ENCODE peak calls at places on chromosomes 4 and X, in ten cellular contexts. L, T, O, B, X, Y, W, V, I and D are unnamed samples. For H3K27me3 and H3K4me1, the result is how much of the 10 kb centered on the place peaks cover.

GRCh38 chr4:64581422-64581821 is 172.2 kb upstream of the TECRL start:
- DNase-seq in B (no peak), L (no peak), O (no peak), W (no peak), X (peak), V (no peak), Y (peak), I (peak), T (no peak), D (peak)

GRCh38 chrX:124260845-124261244 is 71.6 kb upstream of the TEX13D start:
- DNase-seq in W (no peak), B (no peak), V (no peak), O (no peak), T (no peak), X (no peak), I (no peak), Y (no peak), L (no peak), D (no peak)

GRCh38 chr4:165748321-165748720 is 124.7 kb upstream of the TLL1 start:
- DNase-seq in I (no peak), Y (no peak), L (no peak), W (no peak), V (no peak), O (no peak), X (no peak), T (no peak), B (no peak), D (no peak)

GRCh38 chr4:8770518-8771257 is 101.0 kb downstream of the HMX1 start:
- DNase-seq in Y (no peak), V (no peak), B (no peak), T (peak), I (no peak), X (no peak), O (no peak), W (no peak), L (no peak), D (no peak)

GRCh38 chr4:100421356-100421978 is 96.4 kb downstream of the EMCN start:
- DNase-seq in I (no peak), X (peak), T (no peak), O (no peak), W (no peak), B (no peak), V (no peak), Y (peak), L (no peak), D (peak)

GRCh38 chr4:53196872-53197759 is 168.7 kb downstream of the SCFD2 start:
- DNase-seq in W (no peak), I (no peak), T (no peak), Y (peak), L (no peak), X (peak), B (no peak), O (no peak), V (no peak), D (peak)

GRCh38 chr4:30619679-30620078 is 100.5 kb upstream of the PCDH7 start:
- DNase-seq in X (no peak), T (no peak), I (no peak), W (no peak), L (no peak), O (no peak), V (no peak), Y (peak), B (no peak), D (no peak)

GRCh38 chrX:136584545-136584944 is 52.5 kb downstream of the VGLL1 start:
- DNase-seq in X (no peak), B (no peak), O (no peak), T (no peak), W (no peak), V (no peak), I (no peak), Y (no peak), L (no peak), D (no peak)

GRCh38 chr4:52244103-52244772 is 193.1 kb downstream of the SPATA18 start:
- DNase-seq in Y (no peak), L (no peak), V (no peak), X (no peak), O (no peak), I (no peak), W (no peak), T (no peak), B (no peak), D (no peak)

GRCh38 chr4:138090145-138090917 is 151.8 kb downstream of the SLC7A11 start:
- DNase-seq in X (peak), Y (peak), O (no peak), T (no peak), W (no peak), L (peak), I (peak), V (peak), B (peak), D (peak)

GRCh38 chr4:138051157-138051556 is 191.0 kb downstream of the SLC7A11 start:
- DNase-seq in V (no peak), L (no peak), B (no peak), X (peak), O (no peak), I (no peak), Y (peak), W (no peak), T (no peak), D (peak)

GRCh38 chr4:15653864-15654391 is 1.2 kb downstream of the FBXL5 start:
- DNase-seq in Y (peak), B (no peak), T (no peak), I (peak), L (no peak), W (no peak), V (no peak), O (no peak), X (peak), D (no peak)

GRCh38 chr4:10593130-10593529 is 91.4 kb downstream of the CLNK start:
- DNase-seq in V (no peak), I (no peak), B (no peak), X (no peak), O (no peak), T (no peak), W (no peak), L (no peak), Y (no peak), D (no peak)

GRCh38 chrX:148580016-148580415 is 79.6 kb downstream of the AFF2 start:
- DNase-seq in V (no peak), T (no peak), L (no peak), W (no peak), B (no peak), I (no peak), O (no peak), X (no peak), Y (peak), D (no peak)

GRCh38 chr4:1473718-1474117 is 67.5 kb upstream of the NKX1-1 start:
- DNase-seq in V (no peak), L (no peak), Y (no peak), X (no peak), T (peak), W (no peak), O (no peak), B (no peak), I (no peak), D (no peak)

GRCh38 chrX:42902513-42902912 is 124.5 kb upstream of the PPP1R2C start:
- DNase-seq in O (no peak), Y (no peak), V (no peak), X (no peak), T (no peak), B (no peak), W (no peak), I (no peak), L (no peak), D (no peak)

GRCh38 chr4:153117554-153117953 is 86.7 kb upstream of the TRIM2 start:
- DNase-seq in T (no peak), B (no peak), W (no peak), O (no peak), I (no peak), V (no peak), L (no peak), Y (no peak), X (no peak), D (no peak)

GRCh38 chrX:120251471-120252011 is 929 bp downstream of the ZBTB33 start:
- DNase-seq in V (no peak), L (peak), Y (peak), W (no peak), T (no peak), O (no peak), I (peak), B (peak), X (peak), D (no peak)

GRCh38 chrX:24146283-24146865 is 3.2 kb upstream of the ZFX start:
- DNase-seq in T (no peak), W (no peak), X (peak), O (no peak), B (no peak), Y (no peak), V (no peak), I (no peak), L (no peak), D (no peak)

GRCh38 chrX:65990702-65991101 is 49.2 kb downstream of the VSIG4 start:
- DNase-seq in B (no peak), O (no peak), T (no peak), L (no peak), I (no peak), Y (no peak), X (no peak), W (no peak), V (no peak), D (no peak)

GRCh38 chr4:8594097-8595038 is 1.8 kb downstream of the CPZ start:
- DNase-seq in V (peak), W (no peak), I (peak), B (peak), L (peak), O (no peak), T (no peak), Y (peak), X (peak), D (no peak)

GRCh38 chr4:8112036-8112576 is 46.5 kb downstream of the ABLIM2 start:
- DNase-seq in Y (no peak), X (no peak), O (no peak), B (no peak), T (peak), L (no peak), I (no peak), V (no peak), W (no peak), D (no peak)

GRCh38 chrX:48996969-48997368 is 5.1 kb downstream of the GRIPAP1 start:
- DNase-seq in T (no peak), Y (no peak), I (no peak), L (no peak), O (no peak), V (no peak), W (no peak), B (no peak), X (no peak), D (no peak)

GRCh38 chrX:100973411-100973810 is 3.9 kb downstream of the ARL13A start:
- DNase-seq in O (no peak), I (no peak), W (no peak), B (no peak), L (no peak), Y (peak), V (no peak), X (peak), T (no peak), D (no peak)

GRCh38 chr4:104901438-104901837 is 245.2 kb upstream of the TET2 start:
- DNase-seq in W (no peak), O (no peak), Y (peak), I (no peak), X (no peak), T (no peak), B (no peak), L (no peak), V (no peak), D (no peak)

DNA sequence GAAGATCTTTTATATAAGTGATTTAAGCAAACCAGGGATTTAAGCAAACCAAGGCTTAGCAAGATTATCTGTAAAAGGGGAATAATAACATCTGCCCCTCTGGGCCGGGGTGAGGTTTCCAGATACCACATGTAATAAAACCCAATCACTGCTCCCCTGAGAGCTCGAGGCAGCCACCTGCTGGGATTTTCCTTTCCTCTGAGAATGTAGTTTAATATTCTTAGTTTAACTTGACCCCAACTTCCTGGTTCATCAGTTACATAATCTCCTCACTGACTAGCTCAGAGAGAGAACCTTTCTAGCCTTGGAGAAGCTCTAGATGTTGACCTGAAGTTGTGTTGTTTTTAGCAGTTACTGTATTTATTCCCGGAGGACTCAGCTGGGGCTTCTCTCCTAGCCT is 322.4 kb downstream of the ARHGAP10 start:
- DNase-seq in I (no peak), O (no peak), V (no peak), T (no peak), B (no peak), Y (no peak), W (no peak), L (no peak), X (no peak), D (no peak)
- TF ChIP-seq CTCF in I (no peak), O (no peak), V (no peak), T (no peak), B (no peak), Y (no peak), W (no peak), L (no peak), X (no peak), D (peak)

DNA sequence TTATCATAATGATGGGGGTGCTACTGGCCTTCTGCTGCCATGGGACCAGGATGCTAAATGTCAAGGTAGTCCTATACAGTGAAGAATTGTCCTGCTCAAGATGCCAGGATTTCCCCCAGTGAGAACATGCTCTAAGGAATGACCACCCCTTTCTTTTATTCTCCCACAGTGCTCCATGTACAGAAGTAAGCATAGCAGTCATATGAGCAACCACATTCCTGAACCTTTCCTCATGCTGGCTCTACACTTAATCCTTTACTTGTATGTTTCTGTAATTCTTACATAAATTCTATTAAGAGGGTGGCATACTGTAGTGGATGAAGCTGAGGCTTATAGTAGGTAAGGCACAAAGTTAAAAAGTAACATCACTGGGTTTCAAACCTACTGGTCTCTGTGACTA is 20.2 kb downstream of the CYP2U1 start:
- DNase-seq in Y (peak), X (peak), V (no peak), O (no peak), B (no peak), I (no peak), T (no peak), W (no peak), L (no peak), D (peak)
- H3K27me3 ChIP-seq in Y (under half), X (under half), V (under half), O (under half), B (under half), I (under half), T (under half), W (under half), L (under half), D (under half)

DNA sequence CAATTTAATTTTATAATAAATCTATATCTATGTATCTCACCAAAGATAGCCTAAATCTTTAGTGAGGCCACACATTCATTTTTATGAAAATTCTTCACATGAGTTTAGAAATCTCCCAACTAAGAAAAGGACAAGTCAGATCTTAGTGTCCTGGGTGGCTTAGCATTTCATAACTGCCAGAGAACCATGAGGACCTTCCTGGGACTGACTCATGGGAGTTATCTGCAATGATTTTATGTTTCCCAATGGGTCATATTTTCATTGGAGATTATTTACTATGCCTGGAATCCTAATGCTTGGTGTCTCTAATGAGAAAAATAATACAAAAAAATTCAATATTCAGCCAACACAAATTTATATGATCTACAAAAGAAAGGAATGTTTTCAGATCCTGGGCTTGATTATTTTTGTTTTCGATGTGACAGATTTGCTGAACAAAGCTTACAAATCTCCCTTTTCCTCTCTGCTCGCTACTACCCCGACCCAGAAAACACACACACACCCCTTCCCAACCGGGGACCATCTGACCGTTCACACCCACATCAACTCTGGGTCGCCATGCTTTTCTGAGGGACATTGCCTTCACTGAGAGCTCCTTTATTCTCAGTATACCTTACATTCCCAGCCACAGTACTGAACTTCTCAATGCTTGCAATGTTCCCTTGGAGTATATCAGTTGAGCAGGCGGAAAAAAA is 40.2 kb downstream of the SORBS2 start:
- DNase-seq in O (no peak), T (no peak), X (no peak), W (no peak), B (no peak), V (no peak), I (peak), Y (no peak), L (no peak), D (no peak)
- H3K4me1 ChIP-seq in O (under half), T (under half), X (under half), W (under half), B (under half), V (under half), I (under half), Y (under half), L (under half), D (under half)

GRCh38 chrX:133670394-133670793 is 255.1 kb upstream of the GPC4 start:
- DNase-seq in X (peak), O (no peak), Y (peak), B (no peak), L (no peak), V (no peak), I (peak), W (no peak), T (no peak), D (no peak)
- TF ChIP-seq CTCF in X (peak), O (peak), Y (peak), B (peak), L (peak), V (peak), I (peak), W (no peak), T (peak), D (peak)